ENCODE peak calls at places on chromosomes 6 and 20, in four cellular contexts. One of them, this sample, is unnamed.

GRCh38 chr6:91358986-91359385 is 772.1 kb upstream of the MAP3K7 start:
- DNase-seq in ELF-1: no peak
- DNase-seq in activated CD8-positive, alpha-beta T cell treated with anti-CD3 and anti-CD28 coated beads for 36 hours: no peak
- DNase-seq in T-helper 1 cell: no peak
- DNase-seq in this sample: no peak

GRCh38 chr6:81769834-81770233 is 17.4 kb upstream of the TENT5A start:
- DNase-seq in ELF-1: no peak
- DNase-seq in activated CD8-positive, alpha-beta T cell treated with anti-CD3 and anti-CD28 coated beads for 36 hours: no peak
- DNase-seq in T-helper 1 cell: no peak
- DNase-seq in this sample: peak; percentile 61

GRCh38 chr6:52909131-52909530 is 367 bp downstream of the GSTA3 start:
- DNase-seq in ELF-1: no peak
- DNase-seq in activated CD8-positive, alpha-beta T cell treated with anti-CD3 and anti-CD28 coated beads for 36 hours: no peak
- DNase-seq in T-helper 1 cell: no peak
- DNase-seq in this sample: peak; percentile 0

GRCh38 chr20:50216543-50217206 is 26.0 kb downstream of the CEBPB start:
- DNase-seq in ELF-1: peak; percentile 89
- DNase-seq in activated CD8-positive, alpha-beta T cell treated with anti-CD3 and anti-CD28 coated beads for 36 hours: no peak
- DNase-seq in T-helper 1 cell: no peak
- DNase-seq in this sample: peak; percentile 88

GRCh38 chr20:32792316-32792715 is 27.4 kb upstream of the MAPRE1 start:
- DNase-seq in ELF-1: no peak
- DNase-seq in activated CD8-positive, alpha-beta T cell treated with anti-CD3 and anti-CD28 coated beads for 36 hours: peak; percentile 73
- DNase-seq in T-helper 1 cell: no peak
- DNase-seq in this sample: peak; percentile 94

GRCh38 chr6:41580690-41581089 is 34.5 kb downstream of the FOXP4 start:
- DNase-seq in ELF-1: no peak
- DNase-seq in activated CD8-positive, alpha-beta T cell treated with anti-CD3 and anti-CD28 coated beads for 36 hours: no peak
- DNase-seq in T-helper 1 cell: no peak
- DNase-seq in this sample: no peak

GRCh38 chr20:6769953-6770831 is 2.7 kb downstream of the BMP2 start:
- DNase-seq in ELF-1: peak; percentile 49
- DNase-seq in activated CD8-positive, alpha-beta T cell treated with anti-CD3 and anti-CD28 coated beads for 36 hours: peak; percentile 1
- DNase-seq in T-helper 1 cell: no peak
- DNase-seq in this sample: peak; percentile 92

GRCh38 chr20:23361108-23361650 is 803 bp upstream of the GZF1 start:
- DNase-seq in ELF-1: no peak
- DNase-seq in activated CD8-positive, alpha-beta T cell treated with anti-CD3 and anti-CD28 coated beads for 36 hours: no peak
- DNase-seq in T-helper 1 cell: no peak
- DNase-seq in this sample: no peak

GRCh38 chr6:44128020-44128917 is 915 bp downstream of the TMEM63B start:
- DNase-seq in ELF-1: peak; percentile 49
- DNase-seq in activated CD8-positive, alpha-beta T cell treated with anti-CD3 and anti-CD28 coated beads for 36 hours: peak; percentile 44
- DNase-seq in T-helper 1 cell: no peak
- DNase-seq in this sample: peak; percentile 73

GRCh38 chr6:163780993-163781392 is 366.5 kb downstream of the QKI start:
- DNase-seq in ELF-1: peak; percentile 66
- DNase-seq in activated CD8-positive, alpha-beta T cell treated with anti-CD3 and anti-CD28 coated beads for 36 hours: no peak
- DNase-seq in T-helper 1 cell: no peak
- DNase-seq in this sample: no peak

This sample was measured in islet precursor cell.